ENCODE peak calls at places on chromosomes 13 and 19, in seven cellular contexts. K, R, S, U, C, Z and D are unnamed samples.
A peak's percentile ranks its signal among the peaks of the same experiment; 100 is the strongest.

GRCh38 chr13:113978741-113979481 is 5.0 kb upstream of the C13orf46 start:
- DNase-seq in S (no peak), Z (no peak), C (no peak), R (no peak), U (no peak), K (no peak), D (no peak)

GRCh38 chr13:99590519-99591011 is 89.3 kb downstream of the TM9SF2 start:
- DNase-seq in K (peak; percentile 57), Z (no peak), C (no peak), R (peak; percentile 66), S (peak; percentile 8), U (no peak), D (no peak)

GRCh38 chr13:52405767-52406494 is at the start of gene THSD1:
- DNase-seq in K (peak; percentile 63), U (no peak), R (peak; percentile 28), C (peak; percentile 22), Z (peak; percentile 86), S (peak; percentile 55), D (peak; percentile 82)

GRCh38 chr13:75220238-75220542 is 261.8 kb downstream of the TBC1D4 start:
- DNase-seq in C (no peak), U (no peak), R (no peak), S (no peak), K (no peak), Z (no peak), D (no peak)

GRCh38 chr19:9891609-9892373 is 44.5 kb downstream of the OLFM2 start:
- DNase-seq in K (no peak), C (no peak), S (no peak), Z (no peak), R (no peak), U (no peak), D (no peak)

GRCh38 chr13:107266657-107267056 is 698.7 kb upstream of the ARGLU1 start:
- DNase-seq in K (peak; percentile 10), U (no peak), C (no peak), Z (no peak), R (no peak), S (no peak), D (no peak)

GRCh38 chr13:76837811-76838210 is 48.4 kb downstream of the KCTD12 start:
- DNase-seq in S (peak; percentile 36), K (peak; percentile 38), C (no peak), Z (no peak), U (no peak), R (no peak), D (no peak)

GRCh38 chr13:41500501-41500900 is 43.2 kb downstream of the RGCC start:
- DNase-seq in S (peak; percentile 6), U (no peak), R (no peak), C (no peak), K (no peak), Z (no peak), D (no peak)

GRCh38 chr19:27974082-27974513 is 1238.9 kb downstream of the UQCRFS1 start:
- DNase-seq in Z (no peak), K (peak; percentile 26), S (peak; percentile 26), U (peak; percentile 41), R (peak; percentile 24), C (peak; percentile 30), D (no peak)

GRCh38 chr19:610801-611505 is 21.3 kb downstream of the HCN2 start:
- DNase-seq in U (no peak), R (peak; percentile 97), Z (peak; percentile 76), S (peak; percentile 72), C (peak; percentile 98), K (peak; percentile 77), D (no peak)

GRCh38 chr19:35009424-35010415 is 9.6 kb downstream of the GRAMD1A start:
- DNase-seq in C (no peak), U (no peak), Z (no peak), K (no peak), S (no peak), R (no peak), D (no peak)

GRCh38 chr13:99657848-99658265 is 156.6 kb downstream of the TM9SF2 start:
- DNase-seq in Z (peak; percentile 55), S (peak; percentile 29), K (peak; percentile 31), C (peak; percentile 73), R (peak; percentile 54), U (no peak), D (no peak)

GRCh38 chr13:106034201-106034600 is 501.3 kb downstream of the EFNB2 start:
- DNase-seq in Z (no peak), C (no peak), K (peak; percentile 39), S (peak; percentile 72), U (no peak), R (peak; percentile 28), D (no peak)

GRCh38 chr13:98664047-98664446 is 87.1 kb upstream of the STK24 start:
- DNase-seq in U (no peak), C (peak; percentile 46), Z (no peak), R (peak; percentile 89), S (peak; percentile 89), K (no peak), D (no peak)

GRCh38 chr13:97269603-97270002 is 47.5 kb downstream of the MBNL2 start:
- DNase-seq in U (no peak), Z (no peak), C (no peak), S (no peak), R (no peak), K (no peak), D (no peak)

GRCh38 chr13:42525035-42525504 is 48.9 kb upstream of the TNFSF11 start:
- DNase-seq in Z (no peak), S (peak; percentile 72), R (peak; percentile 73), K (peak; percentile 70), C (no peak), U (no peak), D (no peak)

GRCh38 chr13:66036024-66036614 is 1194.0 kb downstream of the PCDH9 start:
- DNase-seq in K (peak; percentile 48), C (peak; percentile 0), S (no peak), R (no peak), U (no peak), Z (no peak), D (no peak)

DNA sequence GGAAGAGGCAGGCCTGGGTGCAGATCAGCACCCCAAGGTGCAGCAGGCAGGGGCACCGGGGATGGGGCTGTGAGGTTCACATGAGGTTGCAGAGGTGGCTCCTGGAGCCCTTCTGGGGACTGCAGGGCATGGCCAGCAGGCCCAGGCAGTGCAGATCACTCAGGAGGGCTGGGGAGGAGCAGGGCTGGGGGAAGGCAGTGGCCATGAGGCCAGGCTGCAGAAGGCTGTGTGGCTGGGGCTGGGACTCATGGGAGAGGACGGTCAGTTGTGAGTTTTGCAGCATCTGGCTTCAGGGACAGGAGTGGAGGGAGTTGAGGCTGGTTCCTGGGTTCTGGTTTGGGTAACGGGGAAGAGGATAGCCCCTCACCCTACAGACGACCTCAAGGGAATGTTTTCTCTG is 7.3 kb downstream of the WDR88 start:
- DNase-seq in U (no peak), Z (no peak), S (no peak), R (no peak), K (no peak), C (no peak), D (no peak)
- TF ChIP-seq CTCF in U (no peak), Z (no peak), S (no peak), R (no peak), K (no peak), C (no peak), D (no peak)

DNA sequence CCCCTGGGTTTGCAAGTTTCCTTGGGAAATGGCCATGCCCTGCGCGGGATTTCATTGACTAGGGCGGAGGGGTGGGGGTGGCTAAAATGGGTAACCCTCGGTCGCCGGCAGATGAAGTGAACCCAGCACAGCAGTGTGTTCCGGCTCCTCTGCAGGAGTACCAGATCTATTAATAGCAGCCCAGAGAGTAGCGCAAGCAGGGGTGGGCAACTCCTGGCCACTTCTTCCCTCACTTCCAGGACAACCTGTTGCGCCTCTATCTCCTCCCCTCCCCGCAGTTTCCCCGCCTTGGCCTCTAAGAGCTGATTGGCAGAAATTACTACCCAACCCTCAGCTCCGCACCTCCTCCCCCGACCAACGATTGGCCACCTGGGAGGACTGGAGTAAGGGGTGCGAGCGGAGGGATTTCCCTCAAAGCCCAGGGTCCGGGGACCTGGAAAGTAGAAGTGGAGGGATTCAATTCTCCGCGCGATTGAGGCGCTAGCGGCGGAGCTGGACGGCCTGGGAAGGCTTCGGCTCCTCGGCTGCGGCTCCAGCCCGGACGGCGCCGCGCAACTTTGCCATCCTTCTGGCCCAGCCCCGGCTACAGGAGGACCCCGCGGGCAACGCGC is at the start of gene FREM2:
- DNase-seq in K (no peak), S (no peak), R (peak; percentile 40), Z (no peak), C (peak; percentile 97), U (peak; percentile 94), D (no peak)
- H3K4me3 ChIP-seq in K (peak within 1 kb of the TSS; percentile 21), S (no peak within 1 kb of the TSS), R (peak within 1 kb of the TSS; percentile 42), Z (peak within 1 kb of the TSS; percentile 30), C (peak within 1 kb of the TSS; percentile 65), U (peak within 1 kb of the TSS; percentile 82), D (peak within 1 kb of the TSS; percentile 67)

DNA sequence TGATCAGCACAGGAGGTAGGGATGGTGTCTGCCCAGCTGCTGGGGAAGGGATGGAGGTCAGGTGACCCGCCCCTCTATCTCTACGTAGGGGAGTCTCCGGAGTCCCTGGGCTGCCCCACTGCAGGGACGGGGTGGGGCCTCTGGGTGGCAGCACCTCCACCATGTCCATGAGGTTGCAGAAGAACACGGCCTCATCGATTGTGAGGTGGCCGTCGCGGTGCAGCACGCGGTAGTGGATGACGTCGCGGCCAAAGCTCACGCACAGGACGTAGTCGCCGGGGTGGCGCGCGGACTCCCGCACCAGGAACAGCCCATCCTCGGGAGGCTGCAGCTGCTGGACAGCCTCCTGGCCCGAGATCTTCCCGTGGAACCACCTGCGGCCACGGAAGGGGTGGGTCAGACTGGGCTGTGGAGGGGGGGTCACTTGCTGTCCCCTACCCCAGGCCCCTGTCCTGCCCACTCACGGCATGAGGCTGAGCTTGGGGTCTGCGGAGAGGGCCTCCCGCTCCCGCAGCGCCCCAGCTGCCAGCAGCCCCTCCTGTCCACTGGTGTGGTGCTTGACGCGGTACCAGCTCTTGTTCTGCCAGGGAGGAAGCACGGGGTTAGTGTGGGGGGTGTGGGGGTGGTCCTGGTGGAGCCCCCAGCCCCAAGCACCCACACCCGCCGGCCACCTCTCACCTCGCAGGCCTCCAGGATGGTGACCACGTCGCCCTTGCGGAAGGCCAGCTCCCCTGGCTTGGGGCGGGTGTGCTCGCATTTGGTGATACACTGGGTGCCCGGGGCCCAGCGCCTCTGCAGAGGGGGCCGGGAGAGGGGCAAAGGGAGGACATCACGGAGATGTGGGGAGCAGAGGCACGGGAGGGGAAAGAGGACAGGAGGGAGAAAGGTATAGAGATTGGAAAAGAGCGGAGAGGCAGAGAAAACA is 2.3 kb downstream of the MATK start:
- DNase-seq in S (no peak), R (no peak), Z (no peak), U (no peak), K (no peak), C (no peak), D (no peak)
- TF ChIP-seq CTCF in S (peak; percentile 22), R (peak; percentile 15), Z (peak; percentile 37), U (no peak), K (peak; percentile 27), C (peak; percentile 48), D (no peak)

DNA sequence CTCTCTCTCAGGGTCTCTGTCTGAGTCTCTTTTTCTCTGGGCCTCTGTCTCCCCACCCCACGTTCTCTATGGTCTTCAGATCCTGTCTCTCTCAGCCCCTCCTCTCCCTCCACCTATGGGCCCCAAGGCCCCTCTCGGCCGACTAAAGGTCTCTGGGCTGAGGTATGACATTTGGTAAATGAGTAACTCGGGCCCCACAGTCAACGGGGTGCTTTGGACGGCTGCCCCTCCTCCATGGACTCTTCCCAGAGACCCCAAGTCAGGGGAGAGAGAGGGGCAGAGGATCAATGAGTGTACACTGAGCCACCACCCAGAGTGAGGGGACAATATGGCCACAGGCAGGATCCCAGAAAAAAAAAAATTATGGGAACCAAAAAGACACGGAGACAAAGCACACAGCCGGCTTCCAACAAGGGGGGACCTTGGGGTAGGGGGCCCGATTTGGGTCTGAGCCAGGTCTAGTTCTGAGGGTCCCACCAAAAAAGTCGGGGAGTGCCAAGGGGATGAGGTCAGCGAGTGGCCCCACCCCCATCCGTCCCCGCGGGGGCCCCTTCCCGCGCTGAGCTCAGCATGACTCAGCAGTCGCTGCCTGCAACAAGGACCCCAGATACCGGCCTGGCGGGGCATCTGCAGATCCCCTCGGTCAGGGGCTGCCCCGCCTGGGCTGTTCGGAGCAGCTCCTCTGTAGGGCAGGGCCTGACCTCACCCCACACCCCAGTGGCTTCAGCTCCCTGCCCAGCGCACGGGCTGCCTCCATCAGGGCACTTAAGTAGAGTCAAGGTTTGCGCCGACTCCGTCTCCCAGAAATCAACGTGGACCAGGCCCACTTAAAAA is 1.5 kb upstream of the FTL start:
- DNase-seq in C (peak; percentile 69), U (peak; percentile 96), S (peak; percentile 73), R (peak; percentile 65), Z (peak; percentile 78), K (peak; percentile 79), D (peak; percentile 89)
- H3K4me3 ChIP-seq in C (no peak overlapping the region), U (peak overlapping the region; percentile 95), S (no peak overlapping the region), R (no peak overlapping the region), Z (peak overlapping the region; percentile 96), K (peak overlapping the region; percentile 22), D (peak overlapping the region; percentile 87)